ENCODE peak calls at places on chromosomes 2 and 18, in nine cellular contexts. Z is left lung, Q is psoas muscle, E is Peyer's patch, D is stomach, S is right lobe of liver, F is upper lobe of right lung, L is IMR-90, U is pancreas. T is an unnamed sample.

GRCh38 chr18:39462436-39462835 is 1896.8 kb upstream of the CELF4 start:
- DNase-seq in L (peak; percentile 66), D (no peak), S (no peak), Z (no peak), F (no peak), Q (no peak), U (no peak), E (no peak), T (no peak)

GRCh38 chr2:111667001-111667400 is 217.0 kb downstream of the ANAPC1 start:
- DNase-seq in E (no peak), L (no peak), F (no peak), S (no peak), D (no peak), U (no peak), Q (no peak), Z (no peak), T (no peak)

GRCh38 chr2:240916571-240917008 is 10.5 kb downstream of the CROCC2 start:
- DNase-seq in E (peak; percentile 54), F (peak; percentile 76), D (no peak), Z (peak; percentile 79), Q (peak; percentile 87), U (peak; percentile 36), S (peak; percentile 19), L (peak; percentile 84), T (peak; percentile 56)

GRCh38 chr2:9813312-9814128 is 29.8 kb upstream of the TAF1B start:
- DNase-seq in S (peak; percentile 72), Q (peak; percentile 85), F (peak; percentile 84), E (peak; percentile 79), D (peak; percentile 77), U (peak; percentile 73), L (peak; percentile 51), Z (peak; percentile 91), T (peak; percentile 85)

GRCh38 chr18:6207119-6207518 is 207.6 kb downstream of the L3MBTL4 start:
- DNase-seq in L (peak; percentile 19), E (no peak), F (no peak), D (peak; percentile 55), Q (no peak), Z (no peak), U (no peak), S (no peak), T (no peak)

GRCh38 chr18:50981381-50981780 is 13.5 kb downstream of the ELAC1 start:
- DNase-seq in Q (no peak), L (no peak), F (no peak), S (no peak), D (no peak), U (no peak), Z (no peak), E (no peak), T (no peak)

GRCh38 chr18:3262234-3263171 is 570 bp downstream of the MYL12B start:
- DNase-seq in U (peak; percentile 77), L (no peak), F (no peak), Q (peak; percentile 60), D (no peak), Z (no peak), E (no peak), S (no peak), T (peak; percentile 67)

GRCh38 chr18:47558110-47558750 is 306.8 kb upstream of the SKOR2 start:
- DNase-seq in S (no peak), D (no peak), Z (no peak), L (no peak), F (no peak), Q (no peak), E (no peak), U (no peak), T (no peak)

GRCh38 chr2:99850076-99850710 is 292.2 kb downstream of the AFF3 start:
- DNase-seq in E (no peak), Q (no peak), S (no peak), D (no peak), U (no peak), L (peak; percentile 73), F (no peak), Z (no peak), T (no peak)

GRCh38 chr18:33702625-33703024 is 124.6 kb downstream of the ASXL3 start:
- DNase-seq in Q (no peak), L (no peak), S (no peak), E (no peak), Z (no peak), U (no peak), F (no peak), D (no peak), T (no peak)

GRCh38 chr2:129777757-129778607 is 201.5 kb upstream of the RAB6C start:
- DNase-seq in D (no peak), E (no peak), Z (no peak), L (no peak), U (no peak), Q (no peak), F (no peak), S (no peak), T (no peak)

GRCh38 chr2:45872211-45872610 is 220.7 kb downstream of the PRKCE start:
- DNase-seq in L (peak; percentile 55), F (no peak), Z (no peak), S (peak; percentile 46), E (no peak), Q (no peak), D (no peak), U (no peak), T (no peak)

GRCh38 chr2:45871025-45871424 is 219.6 kb downstream of the PRKCE start:
- DNase-seq in E (no peak), Z (no peak), Q (no peak), D (no peak), L (no peak), F (no peak), S (no peak), U (no peak), T (no peak)

GRCh38 chr2:45869165-45869501 is 217.7 kb downstream of the PRKCE start:
- DNase-seq in Z (no peak), L (peak; percentile 74), F (no peak), U (no peak), D (no peak), S (no peak), E (no peak), Q (no peak), T (no peak)

GRCh38 chr2:45874324-45874723 is 222.8 kb downstream of the PRKCE start:
- DNase-seq in Z (no peak), U (peak; percentile 93), E (no peak), F (no peak), Q (peak; percentile 88), S (peak; percentile 29), D (peak; percentile 84), L (no peak), T (no peak)

GRCh38 chr2:45871541-45871940 is 220.1 kb downstream of the PRKCE start:
- DNase-seq in Z (no peak), S (no peak), L (no peak), D (no peak), U (no peak), E (no peak), Q (no peak), F (no peak), T (no peak)
- H3K4me1 ChIP-seq in Z (no peaks in the 10 kb centered on the region), S (peaks cover 5% of the 10 kb centered on the region), L (peaks cover 7% of the 10 kb centered on the region), D (peaks cover 17% of the 10 kb centered on the region), U (no peaks in the 10 kb centered on the region), E (peaks cover 5% of the 10 kb centered on the region), Q (peaks cover 7% of the 10 kb centered on the region), F (no peaks in the 10 kb centered on the region), T (no peaks in the 10 kb centered on the region)

DNA sequence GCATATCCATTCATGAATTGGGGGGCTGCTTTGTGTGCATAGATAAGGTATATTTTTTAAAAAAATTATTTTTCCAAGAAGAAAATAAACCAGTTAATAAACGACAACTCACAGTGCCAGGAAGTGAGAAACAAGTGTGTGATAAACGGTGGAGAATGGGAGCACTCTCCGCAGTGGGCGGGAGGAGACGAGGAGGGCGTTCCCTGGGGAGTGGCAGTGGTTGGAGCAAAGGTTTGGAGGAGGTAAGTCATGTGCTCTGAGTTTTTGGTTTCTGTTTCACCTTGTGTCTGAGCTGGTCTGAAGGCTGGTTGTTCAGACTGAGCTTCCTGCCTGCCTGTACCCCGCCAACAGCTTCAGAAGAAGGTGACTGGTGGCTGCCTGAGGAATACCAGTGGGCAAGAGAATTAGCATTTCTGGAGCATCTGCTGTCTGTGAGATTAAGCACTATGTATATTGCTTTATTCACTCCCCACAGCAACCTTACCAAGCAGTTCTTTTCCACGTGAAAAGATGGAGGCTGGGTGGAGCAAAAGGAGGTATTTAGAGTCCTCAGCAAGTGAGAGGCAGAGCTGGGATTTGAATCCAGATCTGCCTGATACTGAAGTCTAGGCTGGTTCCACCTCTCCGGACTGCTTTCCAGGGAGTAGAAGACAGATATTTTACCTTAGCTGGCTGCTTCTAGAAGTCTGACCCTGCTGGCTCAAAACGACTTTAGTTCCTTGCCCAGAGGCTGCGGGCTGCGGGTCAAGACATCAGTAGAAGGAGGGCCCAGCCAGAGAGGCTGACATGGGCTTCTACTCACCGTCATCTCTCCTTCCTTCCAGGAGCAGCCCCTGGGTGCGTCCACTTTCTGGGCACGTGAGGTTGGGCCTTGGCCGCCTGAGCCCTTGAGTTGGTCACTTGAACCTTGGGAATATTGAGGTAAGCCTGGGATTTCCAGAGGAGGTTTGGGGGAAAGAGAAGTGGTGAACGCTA is 26.9 kb upstream of the CASP8 start:
- DNase-seq in U (peak; percentile 71), Q (no peak), E (peak; percentile 90), F (peak; percentile 92), Z (peak; percentile 92), D (peak; percentile 87), L (no peak), S (peak; percentile 89), T (peak; percentile 93)
- H3K4me3 ChIP-seq in U (peak overlapping the region; percentile 15), Q (peak overlapping the region; percentile 45), E (peak overlapping the region; percentile 47), F (peak overlapping the region; percentile 60), Z (peak overlapping the region; percentile 16), D (peak overlapping the region; percentile 37), L (no peak overlapping the region), S (peak overlapping the region; percentile 62), T (peak overlapping the region; percentile 10)

GRCh38 chr2:229339613-229340012 is 68.5 kb upstream of the PID1 start:
- DNase-seq in D (no peak), E (no peak), U (no peak), S (no peak), Z (no peak), F (no peak), L (no peak), Q (no peak), T (no peak)

GRCh38 chr2:229344151-229344551 is 73.1 kb upstream of the PID1 start:
- DNase-seq in S (no peak), Q (no peak), D (no peak), E (no peak), U (no peak), Z (no peak), L (no peak), F (no peak), T (no peak)

GRCh38 chr2:229343661-229344060 is 72.6 kb upstream of the PID1 start:
- DNase-seq in E (no peak), U (no peak), D (no peak), S (no peak), F (no peak), Q (no peak), Z (no peak), L (no peak), T (no peak)

GRCh38 chr2:229340086-229340760 is 69.1 kb upstream of the PID1 start:
- DNase-seq in L (peak; percentile 15), E (no peak), Z (no peak), F (no peak), U (no peak), S (no peak), D (no peak), Q (no peak), T (no peak)

GRCh38 chr2:229342376-229342775 is 71.3 kb upstream of the PID1 start:
- DNase-seq in U (peak; percentile 30), F (peak; percentile 76), L (no peak), S (peak; percentile 52), Q (peak; percentile 62), D (peak; percentile 40), E (no peak), Z (peak; percentile 83), T (peak; percentile 46)
- TF ChIP-seq CTCF in U (no peak), F (peak; percentile 60), L (no peak), S (peak; percentile 42), Q (no peak), D (no peak), E (no peak), Z (peak; percentile 38), T (no peak)

GRCh38 chr2:72827495-72827894 is 1.7 kb upstream of the EXOC6B start:
- DNase-seq in Z (no peak), Q (no peak), D (no peak), E (no peak), L (no peak), U (no peak), F (no peak), S (no peak), T (no peak)
- H3K4me1 ChIP-seq in Z (peaks cover 3% of the 10 kb centered on the region), Q (peaks cover 19% of the 10 kb centered on the region), D (peaks cover 25% of the 10 kb centered on the region), E (peaks cover 10% of the 10 kb centered on the region), L (peaks cover 12% of the 10 kb centered on the region), U (peaks cover 10% of the 10 kb centered on the region), F (peaks cover 5% of the 10 kb centered on the region), S (peaks cover 6% of the 10 kb centered on the region), T (peaks cover 4% of the 10 kb centered on the region)

T was measured in mucosa of descending colon.